ENCODE peak calls at places on chromosomes 16 and 17, in seven cellular contexts. D is KBM-7, U is AG10803, S is GM06990, P is posterior cingulate gyrus, G is HS-5, Q is psoas muscle. J is an unnamed sample.

GRCh38 chr17:72466606-72467005 is 345.8 kb downstream of the SOX9 start:
- DNase-seq in D (no peak), Q (no peak), G (no peak), P (no peak), S (no peak), U (no peak), J (no peak)

GRCh38 chr17:78933025-78933958 is 8.1 kb upstream of the TIMP2 start:
- DNase-seq in U (peak), Q (peak), G (peak), D (no peak), S (peak), P (no peak), J (no peak)

GRCh38 chr17:37614391-37614790 is 5.2 kb upstream of the SYNRG start:
- DNase-seq in G (peak), Q (no peak), U (peak), P (no peak), D (no peak), S (no peak), J (no peak)

GRCh38 chr16:3999890-4000325 is 116.3 kb downstream of the ADCY9 start:
- DNase-seq in S (no peak), Q (no peak), P (no peak), D (peak), G (no peak), U (peak), J (no peak)

GRCh38 chr16:67628216-67628615 is 16.7 kb upstream of the CARMIL2 start:
- DNase-seq in S (no peak), Q (no peak), G (no peak), U (no peak), P (no peak), D (no peak), J (no peak)

GRCh38 chr16:70348991-70349390 is 2.3 kb downstream of the DDX19A start:
- DNase-seq in D (no peak), Q (no peak), U (peak), P (no peak), S (no peak), G (no peak), J (no peak)

GRCh38 chr17:39141915-39142664 is 9.3 kb downstream of the PLXDC1 start:
- DNase-seq in D (no peak), Q (peak), U (no peak), P (no peak), G (no peak), S (no peak), J (no peak)

GRCh38 chr17:2302740-2303277 is 776 bp downstream of the SMG6 start:
- DNase-seq in U (no peak), D (no peak), G (no peak), S (no peak), P (no peak), Q (no peak), J (no peak)

GRCh38 chr17:73138541-73139138 is 26.2 kb upstream of the SSTR2 start:
- DNase-seq in G (no peak), P (no peak), U (no peak), D (no peak), Q (no peak), S (no peak), J (no peak)

GRCh38 chr16:62963846-62964245 is 927.6 kb upstream of the CDH8 start:
- DNase-seq in Q (no peak), G (no peak), S (no peak), D (no peak), U (no peak), P (no peak), J (no peak)

GRCh38 chr16:21302898-21303528 is 24.9 kb upstream of the CRYM start:
- DNase-seq in S (no peak), U (peak), D (no peak), Q (no peak), P (no peak), G (peak), J (no peak)

GRCh38 chr16:48734220-48734619 is 124.2 kb upstream of the N4BP1 start:
- DNase-seq in G (no peak), Q (no peak), P (no peak), S (no peak), U (no peak), D (no peak), J (no peak)

GRCh38 chr17:78839762-78840529 is 668 bp downstream of the USP36 start:
- DNase-seq in S (peak), D (peak), U (peak), Q (peak), P (no peak), G (no peak), J (no peak)

GRCh38 chr16:66479661-66480264 is 52.7 kb downstream of the BEAN1 start:
- DNase-seq in D (no peak), G (no peak), P (no peak), S (no peak), Q (no peak), U (no peak), J (no peak)

GRCh38 chr17:50123649-50124349 is 6.2 kb downstream of the SAMD14 start:
- DNase-seq in S (no peak), P (no peak), D (no peak), Q (no peak), U (no peak), G (no peak), J (no peak)

GRCh38 chr17:57401556-57402488 is 145.5 kb downstream of the MSI2 start:
- DNase-seq in P (no peak), Q (no peak), G (no peak), U (no peak), D (peak), S (no peak), J (no peak)

GRCh38 chr16:23595951-23596720 is at the start of gene NDUFAB1:
- DNase-seq in P (peak), G (peak), S (peak), U (peak), Q (peak), D (peak), J (peak)

GRCh38 chr16:10871157-10871991 is 5.6 kb upstream of the CIITA start:
- DNase-seq in Q (no peak), S (peak), G (peak), U (peak), P (no peak), D (peak), J (no peak)

J was measured in NCI-H2107.